ENCODE peak calls at places on chromosomes 6 and 20, in six cellular contexts. K, W, G, D, M and J are unnamed samples. For H3K4me1, the result is how much of the 10 kb centered on the place peaks cover.

GRCh38 chr6:81605526-81605925 is 147.0 kb downstream of the TENT5A start:
- DNase-seq in K (no peak), W (no peak), G (no peak), D (no peak), M (no peak), J (no peak)

GRCh38 chr6:81547149-81547548 is 205.3 kb downstream of the TENT5A start:
- DNase-seq in K (no peak), W (no peak), G (no peak), D (no peak), M (no peak), J (no peak)

GRCh38 chr6:91711518-91711917 is 1124.6 kb upstream of the MAP3K7 start:
- DNase-seq in K (no peak), W (no peak), G (no peak), D (no peak), M (no peak), J (no peak)

GRCh38 chr6:32689531-32690505 is 23.4 kb upstream of the HLA-DQB1 start:
- DNase-seq in K (no peak), W (no peak), G (no peak), D (peak), M (no peak), J (no peak)

GRCh38 chr6:148287979-148288378 is 54.7 kb upstream of the SASH1 start:
- DNase-seq in K (no peak), W (no peak), G (no peak), D (no peak), M (no peak), J (no peak)

GRCh38 chr20:25065625-25066338 is 7.8 kb upstream of the ACSS1 start:
- DNase-seq in K (peak), W (peak), G (peak), D (peak), M (peak), J (peak)

GRCh38 chr6:158817298-158818007 is 1.7 kb downstream of the EZR start:
- DNase-seq in K (peak), W (peak), G (peak), D (peak), M (peak), J (peak)

GRCh38 chr20:51636123-51636522 is 93.6 kb upstream of the NFATC2 start:
- DNase-seq in K (no peak), W (no peak), G (no peak), D (no peak), M (no peak), J (no peak)

GRCh38 chr6:6825153-6825847 is 236.8 kb downstream of the LY86 start:
- DNase-seq in K (peak), W (no peak), G (no peak), D (no peak), M (no peak), J (no peak)

GRCh38 chr6:36752886-36753506 is 55.4 kb downstream of the RAB44 start:
- DNase-seq in K (no peak), W (no peak), G (no peak), D (no peak), M (no peak), J (no peak)

GRCh38 chr6:27281569-27281968 is 30.5 kb downstream of the POM121L2 start:
- DNase-seq in K (no peak), W (no peak), G (no peak), D (no peak), M (no peak), J (no peak)

GRCh38 chr20:53611449-53611894 is 17.8 kb upstream of the ZNF217 start:
- DNase-seq in K (peak), W (no peak), G (peak), D (peak), M (peak), J (peak)

GRCh38 chr20:24950836-24951525 is 1.9 kb downstream of the CST7 start:
- DNase-seq in K (no peak), W (no peak), G (no peak), D (peak), M (no peak), J (peak)

GRCh38 chr6:33813246-33813904 is 9.6 kb upstream of the MLN start:
- DNase-seq in K (no peak), W (no peak), G (no peak), D (no peak), M (no peak), J (no peak)

GRCh38 chr20:18813483-18813882 is at the start of gene SCP2D1:
- DNase-seq in K (peak), W (no peak), G (no peak), D (no peak), M (no peak), J (no peak)

GRCh38 chr6:24919404-24919892 is 16.3 kb downstream of the RIPOR2 start:
- DNase-seq in K (peak), W (no peak), G (no peak), D (no peak), M (no peak), J (peak)

GRCh38 chr20:41696428-41696827 is 78.3 kb upstream of the CHD6 start:
- DNase-seq in K (no peak), W (peak), G (peak), D (peak), M (no peak), J (no peak)

GRCh38 chr6:3001773-3002293 is 2.1 kb downstream of the NQO2 start:
- DNase-seq in K (peak), W (peak), G (peak), D (peak), M (peak), J (no peak)

GRCh38 chr20:25217161-25218108 is 21.9 kb downstream of the ENTPD6 start:
- DNase-seq in K (no peak), W (no peak), G (no peak), D (no peak), M (no peak), J (no peak)

GRCh38 chr6:41577865-41578713 is 31.9 kb downstream of the FOXP4 start:
- DNase-seq in K (peak), W (peak), G (peak), D (peak), M (peak), J (no peak)

GRCh38 chr6:33732819-33733218 is 13.9 kb downstream of the IP6K3 start:
- DNase-seq in K (no peak), W (no peak), G (no peak), D (peak), M (peak), J (no peak)

GRCh38 chr6:43805695-43806040 is 35.7 kb downstream of the VEGFA start:
- DNase-seq in K (no peak), W (no peak), G (no peak), D (no peak), M (no peak), J (no peak)

GRCh38 chr20:56715309-56715708 is 86.2 kb downstream of the TFAP2C start:
- DNase-seq in K (no peak), W (no peak), G (no peak), D (no peak), M (no peak), J (no peak)

GRCh38 chr6:28725890-28726348 is 197.9 kb downstream of the TRIM27 start:
- DNase-seq in K (peak), W (peak), G (no peak), D (no peak), M (peak), J (no peak)

GRCh38 chr20:56952258-56952929 is 314.0 kb downstream of the BMP7 start:
- DNase-seq in K (no peak), W (no peak), G (no peak), D (peak), M (no peak), J (no peak)

GRCh38 chr6:116512709-116513108 is 1.3 kb downstream of the CALHM5 start:
- DNase-seq in K (no peak), W (no peak), G (no peak), D (peak), M (no peak), J (no peak)

GRCh38 chr6:116514103-116514502 is 2.7 kb downstream of the CALHM5 start:
- DNase-seq in K (no peak), W (no peak), G (no peak), D (no peak), M (no peak), J (no peak)

GRCh38 chr6:116513224-116513875 is 1.9 kb downstream of the CALHM5 start:
- DNase-seq in K (no peak), W (no peak), G (no peak), D (peak), M (no peak), J (no peak)

GRCh38 chr6:116512155-116512559 is 718 bp downstream of the CALHM5 start:
- DNase-seq in K (no peak), W (no peak), G (peak), D (peak), M (no peak), J (no peak)

GRCh38 chr6:116511424-116512131 is at the start of gene CALHM5:
- DNase-seq in K (peak), W (peak), G (peak), D (peak), M (peak), J (no peak)
- H3K9ac ChIP-seq in K (peak), W (peak), G (peak), D (peak), M (peak), J (no peak)

DNA sequence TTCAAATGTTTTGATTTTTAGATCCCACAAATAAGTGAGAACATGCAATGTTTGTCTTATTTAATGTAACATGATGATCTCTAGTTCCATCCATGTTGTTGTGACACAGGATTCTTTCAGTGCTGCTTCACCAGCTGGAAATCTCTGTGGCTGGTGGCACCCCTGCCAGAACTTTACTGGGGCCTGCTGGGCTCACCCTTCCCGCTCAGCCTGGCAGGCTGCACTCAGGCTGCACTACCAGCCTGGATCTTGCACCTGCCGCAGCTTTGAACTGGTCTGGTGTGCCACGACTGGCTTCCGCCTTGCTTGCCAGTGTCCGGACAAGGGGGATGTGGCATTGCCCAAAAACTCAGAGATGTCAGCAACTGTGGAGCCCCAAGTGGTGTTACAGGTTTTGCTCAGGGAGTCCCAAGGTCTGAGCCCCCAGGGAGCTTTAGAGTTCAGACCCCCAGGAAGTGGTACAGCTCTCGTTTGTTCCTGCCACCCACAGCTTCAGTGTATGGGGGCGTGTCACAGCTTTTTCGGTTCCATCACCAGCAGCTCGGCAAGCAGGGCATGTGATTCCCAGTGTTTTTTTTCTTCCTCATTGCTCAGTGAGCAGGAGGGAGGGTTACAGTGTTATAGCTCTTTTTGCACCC is 72.3 kb upstream of the SYNCRIP start:
- DNase-seq in K (no peak), W (no peak), G (no peak), D (no peak), M (no peak), J (peak)
- H3K4me1 ChIP-seq in K (under half), W (under half), G (under half), D (under half), M (under half), J (under half)

GRCh38 chr6:35047265-35048011 is 93.7 kb downstream of the TCP11 start:
- DNase-seq in K (no peak), W (no peak), G (peak), D (peak), M (peak), J (peak)
- H3K9ac ChIP-seq in K (no peak), W (no peak), G (peak), D (peak), M (no peak), J (peak)

GRCh38 chr6:150620763-150621162 is 21.1 kb downstream of the PLEKHG1 start:
- DNase-seq in K (no peak), W (no peak), G (no peak), D (no peak), M (no peak), J (no peak)
- H3K4me1 ChIP-seq in K (under half), W (under half), G (under half), D (under half), M (under half), J (under half)